ENCODE peak calls at places on chromosomes 6 and 20, in four cellular contexts. X, W, D and I are unnamed samples.

GRCh38 chr20:63337786-63338420 is 23.2 kb downstream of the CHRNA4 start:
- DNase-seq in D (no peak), W (no peak), X (no peak), I (no peak)

GRCh38 chr20:24634855-24635254 is 165.4 kb downstream of the SYNDIG1 start:
- DNase-seq in W (no peak), X (no peak), D (peak; percentile 75), I (no peak)

GRCh38 chr6:163333038-163333437 is 81.5 kb upstream of the QKI start:
- DNase-seq in X (no peak), W (no peak), D (no peak), I (no peak)

GRCh38 chr6:50249493-50249892 is 199.8 kb upstream of the DEFB112 start:
- DNase-seq in W (no peak), D (no peak), X (no peak), I (no peak)

GRCh38 chr20:13649548-13649947 is 10.8 kb upstream of the TASP1 start:
- DNase-seq in W (no peak), D (no peak), X (no peak), I (no peak)

GRCh38 chr20:9200196-9200595 is 131.3 kb downstream of the PLCB4 start:
- DNase-seq in W (no peak), D (no peak), X (no peak), I (no peak)

GRCh38 chr6:63565058-63565726 is 7.1 kb upstream of the LOC128125822 start:
- DNase-seq in D (no peak), W (no peak), X (no peak), I (no peak)

GRCh38 chr20:4470375-4470774 is 251.3 kb upstream of the PRND start:
- DNase-seq in D (no peak), W (no peak), X (peak; percentile 89), I (no peak)

GRCh38 chr20:35833271-35833670 is 61.5 kb downstream of the PHF20 start:
- DNase-seq in X (no peak), D (no peak), W (no peak), I (no peak)

GRCh38 chr6:43977404-43978111 is 149.7 kb downstream of the MRPL14 start:
- DNase-seq in W (peak; percentile 15), D (peak; percentile 36), X (no peak), I (no peak)

GRCh38 chr6:169155481-169155880 is 98.2 kb downstream of the THBS2 start:
- DNase-seq in X (no peak), D (no peak), W (no peak), I (no peak)

GRCh38 chr6:4020822-4021132 is 58.2 kb downstream of the FAM217A start:
- DNase-seq in D (no peak), X (no peak), W (no peak), I (no peak)

GRCh38 chr6:39818695-39819094 is 26.5 kb downstream of the DAAM2 start:
- DNase-seq in W (no peak), D (no peak), X (no peak), I (no peak)

GRCh38 chr6:167934426-167934864 is 63.0 kb upstream of the KIF25 start:
- DNase-seq in X (no peak), D (no peak), W (no peak), I (no peak)